ENCODE peak calls at places on chromosome 6, in eight cellular contexts. S, X, W, I, V, K, F and Q are unnamed samples.

GRCh38 chr6:73079978-73080377 is 145.3 kb downstream of the KHDC1L start:
- DNase-seq in S (no peak), X (no peak), W (peak; percentile 28), I (no peak), V (no peak), K (no peak), F (no peak), Q (no peak)

GRCh38 chr6:14294270-14294951 is 176.8 kb downstream of the CD83 start:
- DNase-seq in S (peak; percentile 18), X (no peak), W (no peak), I (no peak), V (no peak), K (no peak), F (no peak), Q (no peak)

GRCh38 chr6:100461273-100461919 is 3.3 kb downstream of the SIM1 start:
- DNase-seq in S (no peak), X (no peak), W (no peak), I (peak; percentile 61), V (no peak), K (no peak), F (no peak), Q (peak; percentile 86)

GRCh38 chr6:33974471-33974870 is 170.7 kb upstream of the MLN start:
- DNase-seq in S (no peak), X (no peak), W (no peak), I (no peak), V (no peak), K (no peak), F (no peak), Q (no peak)

GRCh38 chr6:162538643-162539064 is 188.9 kb downstream of the PRKN start:
- DNase-seq in S (no peak), X (no peak), W (no peak), I (no peak), V (no peak), K (no peak), F (no peak), Q (peak; percentile 70)

GRCh38 chr6:108114861-108115597 is 40.5 kb upstream of the OSTM1 start:
- DNase-seq in S (peak; percentile 63), X (no peak), W (no peak), I (peak; percentile 69), V (no peak), K (peak; percentile 39), F (no peak), Q (no peak)

GRCh38 chr6:30879684-30880427 is 4.5 kb upstream of the DDR1 start:
- DNase-seq in S (no peak), X (no peak), W (no peak), I (no peak), V (no peak), K (no peak), F (no peak), Q (no peak)

GRCh38 chr6:152595507-152595906 is 41.7 kb downstream of the SYNE1 start:
- DNase-seq in S (peak; percentile 3), X (no peak), W (peak; percentile 29), I (no peak), V (no peak), K (no peak), F (no peak), Q (no peak)

GRCh38 chr6:139990287-139990686 is 615.8 kb upstream of the CITED2 start:
- DNase-seq in S (no peak), X (no peak), W (no peak), I (no peak), V (no peak), K (no peak), F (no peak), Q (no peak)

GRCh38 chr6:125986295-125986955 is at the start of gene TRMT11:
- DNase-seq in S (peak; percentile 99), X (peak; percentile 84), W (peak; percentile 94), I (peak; percentile 87), V (peak; percentile 80), K (peak; percentile 81), F (peak; percentile 82), Q (peak; percentile 93)